ENCODE peak calls at places on chromosomes 6 and 20, in four cellular contexts. One of them, this sample, is unnamed.

GRCh38 chr6:12331951-12332749 is 42.0 kb downstream of the EDN1 start:
- DNase-seq in left lung: no peak
- DNase-seq in left ventricle myocardium inferior: no peak
- DNase-seq in neural progenitor cell: no peak
- DNase-seq in this sample: no peak

GRCh38 chr6:55663914-55664313 is 84.9 kb upstream of the HMGCLL1 start:
- DNase-seq in left lung: no peak
- DNase-seq in left ventricle myocardium inferior: no peak
- DNase-seq in neural progenitor cell: no peak
- DNase-seq in this sample: no peak

GRCh38 chr6:114952229-114952628 is 609.4 kb upstream of the HS3ST5 start:
- DNase-seq in left lung: no peak
- DNase-seq in left ventricle myocardium inferior: no peak
- DNase-seq in neural progenitor cell: no peak
- DNase-seq in this sample: no peak

GRCh38 chr6:151065027-151065815 is 174.5 kb upstream of the AKAP12 start:
- DNase-seq in left lung: no peak
- DNase-seq in left ventricle myocardium inferior: peak; percentile 45
- DNase-seq in neural progenitor cell: no peak
- DNase-seq in this sample: no peak

GRCh38 chr6:163640641-163641040 is 226.1 kb downstream of the QKI start:
- DNase-seq in left lung: no peak
- DNase-seq in left ventricle myocardium inferior: no peak
- DNase-seq in neural progenitor cell: no peak
- DNase-seq in this sample: no peak

GRCh38 chr20:63215101-63216040 is 560 bp downstream of the YTHDF1 start:
- DNase-seq in left lung: peak; percentile 88
- DNase-seq in left ventricle myocardium inferior: no peak
- DNase-seq in neural progenitor cell: peak; percentile 54
- DNase-seq in this sample: no peak

GRCh38 chr20:17912916-17913315 is 55.7 kb downstream of the SNX5 start:
- DNase-seq in left lung: no peak
- DNase-seq in left ventricle myocardium inferior: no peak
- DNase-seq in neural progenitor cell: no peak
- DNase-seq in this sample: no peak

GRCh38 chr20:2955257-2955950 is 82.1 kb downstream of the PTPRA start:
- DNase-seq in left lung: no peak
- DNase-seq in left ventricle myocardium inferior: no peak
- DNase-seq in neural progenitor cell: no peak
- DNase-seq in this sample: no peak

GRCh38 chr6:166997768-166998255 is 1.4 kb upstream of the CEP43 start:
- DNase-seq in left lung: peak; percentile 87
- DNase-seq in left ventricle myocardium inferior: peak; percentile 47
- DNase-seq in neural progenitor cell: peak; percentile 81
- DNase-seq in this sample: peak; percentile 3

DNA sequence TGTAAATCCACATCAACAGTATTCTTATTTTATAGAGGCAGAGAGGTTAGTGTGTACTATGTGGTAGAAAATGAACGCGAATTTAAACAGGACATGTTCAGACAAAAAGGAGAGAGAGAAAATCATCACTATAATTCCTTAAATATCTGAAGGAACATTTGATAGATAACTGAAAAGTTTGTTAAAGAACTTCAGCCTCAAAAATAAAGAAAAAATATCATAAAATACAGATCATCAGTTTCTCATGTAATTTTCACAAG is 169.2 kb downstream of the PTPRK start:
- DNase-seq in left lung: no peak
- DNase-seq in left ventricle myocardium inferior: no peak
- DNase-seq in neural progenitor cell: no peak
- DNase-seq in this sample: no peak
- TF ChIP-seq CTCF in left lung: no peak
- TF ChIP-seq CTCF in left ventricle myocardium inferior: no peak
- TF ChIP-seq CTCF in neural progenitor cell: no peak
- TF ChIP-seq CTCF in this sample: no peak

GRCh38 chr6:154909821-154910220 is 85.3 kb upstream of the TIAM2 start:
- DNase-seq in left lung: no peak
- DNase-seq in left ventricle myocardium inferior: no peak
- DNase-seq in neural progenitor cell: peak; percentile 66
- DNase-seq in this sample: no peak

GRCh38 chr6:154907293-154907692 is 87.8 kb upstream of the TIAM2 start:
- DNase-seq in left lung: no peak
- DNase-seq in left ventricle myocardium inferior: no peak
- DNase-seq in neural progenitor cell: no peak
- DNase-seq in this sample: no peak

GRCh38 chr6:154914288-154914687 is 80.8 kb upstream of the TIAM2 start:
- DNase-seq in left lung: no peak
- DNase-seq in left ventricle myocardium inferior: no peak
- DNase-seq in neural progenitor cell: no peak
- DNase-seq in this sample: no peak

GRCh38 chr6:154908723-154909122 is 86.4 kb upstream of the TIAM2 start:
- DNase-seq in left lung: no peak
- DNase-seq in left ventricle myocardium inferior: no peak
- DNase-seq in neural progenitor cell: no peak
- DNase-seq in this sample: no peak
- H3K9me3 ChIP-seq in left lung: no peaks in the 10 kb centered on the region
- H3K9me3 ChIP-seq in left ventricle myocardium inferior: no peaks in the 10 kb centered on the region
- H3K9me3 ChIP-seq in neural progenitor cell: no peaks in the 10 kb centered on the region
- H3K9me3 ChIP-seq in this sample: no peaks in the 10 kb centered on the region

GRCh38 chr6:113094781-113095180 is 747.7 kb downstream of the RFPL4B start:
- DNase-seq in left lung: no peak
- DNase-seq in left ventricle myocardium inferior: no peak
- DNase-seq in neural progenitor cell: no peak
- DNase-seq in this sample: no peak

GRCh38 chr6:113092795-113093194 is 745.7 kb downstream of the RFPL4B start:
- DNase-seq in left lung: no peak
- DNase-seq in left ventricle myocardium inferior: no peak
- DNase-seq in neural progenitor cell: no peak
- DNase-seq in this sample: no peak

GRCh38 chr6:113095836-113096235 is 748.7 kb downstream of the RFPL4B start:
- DNase-seq in left lung: no peak
- DNase-seq in left ventricle myocardium inferior: no peak
- DNase-seq in neural progenitor cell: no peak
- DNase-seq in this sample: no peak
- H3K27ac ChIP-seq in left lung: no peak overlapping the region
- H3K27ac ChIP-seq in left ventricle myocardium inferior: no peak overlapping the region
- H3K27ac ChIP-seq in neural progenitor cell: no peak overlapping the region
- H3K27ac ChIP-seq in this sample: no peak overlapping the region

GRCh38 chr6:32092760-32093497 is 16.2 kb downstream of the TNXB start:
- DNase-seq in left lung: no peak
- DNase-seq in left ventricle myocardium inferior: no peak
- DNase-seq in neural progenitor cell: no peak
- DNase-seq in this sample: no peak

GRCh38 chr6:32096087-32096393 is 13.1 kb downstream of the TNXB start:
- DNase-seq in left lung: no peak
- DNase-seq in left ventricle myocardium inferior: no peak
- DNase-seq in neural progenitor cell: no peak
- DNase-seq in this sample: no peak

GRCh38 chr6:32096394-32097258 is 12.5 kb downstream of the TNXB start:
- DNase-seq in left lung: no peak
- DNase-seq in left ventricle myocardium inferior: no peak
- DNase-seq in neural progenitor cell: no peak
- DNase-seq in this sample: no peak

GRCh38 chr6:32095338-32096086 is 13.6 kb downstream of the TNXB start:
- DNase-seq in left lung: no peak
- DNase-seq in left ventricle myocardium inferior: no peak
- DNase-seq in neural progenitor cell: no peak
- DNase-seq in this sample: no peak
- TF ChIP-seq CTCF in left lung: no peak
- TF ChIP-seq CTCF in left ventricle myocardium inferior: no peak
- TF ChIP-seq CTCF in neural progenitor cell: peak; percentile 13
- TF ChIP-seq CTCF in this sample: no peak

DNA sequence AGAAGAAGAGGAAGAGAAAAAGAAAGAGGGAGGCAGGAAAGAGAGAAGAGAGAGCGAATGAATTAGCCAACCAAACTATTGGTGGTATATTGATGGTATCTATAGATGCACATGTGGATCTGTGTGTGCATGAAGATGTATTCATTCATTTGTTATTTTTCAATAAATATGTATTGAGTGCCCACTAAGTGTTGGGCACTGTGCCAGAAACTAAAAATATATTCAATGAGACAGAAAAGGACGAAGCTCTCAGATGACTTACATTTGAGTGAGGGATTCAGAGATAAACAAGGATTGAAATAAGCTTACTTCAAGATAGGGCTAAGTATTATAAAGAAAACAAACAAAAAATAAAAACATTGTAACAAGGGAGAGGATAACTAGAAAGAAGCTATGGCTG is 154.9 kb downstream of the TSHZ2 start:
- DNase-seq in left lung: no peak
- DNase-seq in left ventricle myocardium inferior: no peak
- DNase-seq in neural progenitor cell: no peak
- DNase-seq in this sample: no peak
- H3K9me3 ChIP-seq in left lung: no peaks in the 10 kb centered on the region
- H3K9me3 ChIP-seq in left ventricle myocardium inferior: no peaks in the 10 kb centered on the region
- H3K9me3 ChIP-seq in neural progenitor cell: no peaks in the 10 kb centered on the region
- H3K9me3 ChIP-seq in this sample: no peaks in the 10 kb centered on the region

DNA sequence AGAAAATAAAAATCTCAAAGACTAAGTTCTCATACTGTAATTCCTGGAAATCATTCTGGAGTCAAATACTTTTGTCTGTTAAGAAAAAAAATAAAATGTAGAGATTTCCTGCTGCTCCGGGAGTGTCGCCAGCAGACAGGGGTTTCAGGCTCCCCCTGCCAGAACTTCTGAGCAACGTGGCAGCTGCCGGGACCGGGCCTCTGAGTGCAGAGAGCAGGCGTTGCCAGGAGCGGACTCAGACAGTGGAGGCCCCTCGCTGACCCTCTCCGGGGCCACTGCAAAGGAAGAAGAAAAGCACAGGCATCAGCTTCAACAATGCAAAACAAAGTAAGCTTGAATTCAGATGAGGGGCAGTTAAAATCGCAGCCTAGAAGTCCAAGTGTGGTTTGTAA is 95.5 kb downstream of the THBS2 start:
- DNase-seq in left lung: peak; percentile 75
- DNase-seq in left ventricle myocardium inferior: peak; percentile 52
- DNase-seq in neural progenitor cell: no peak
- DNase-seq in this sample: no peak
- H3K27ac ChIP-seq in left lung: peak overlapping the region; percentile 82
- H3K27ac ChIP-seq in left ventricle myocardium inferior: peak overlapping the region; percentile 50
- H3K27ac ChIP-seq in neural progenitor cell: no peak overlapping the region
- H3K27ac ChIP-seq in this sample: peak overlapping the region; percentile 46

GRCh38 chr6:111727798-111728197 is 122.1 kb upstream of the TRAF3IP2 start:
- DNase-seq in left lung: no peak
- DNase-seq in left ventricle myocardium inferior: no peak
- DNase-seq in neural progenitor cell: no peak
- DNase-seq in this sample: no peak
- TF ChIP-seq CTCF in left lung: no peak
- TF ChIP-seq CTCF in left ventricle myocardium inferior: peak; percentile 59
- TF ChIP-seq CTCF in neural progenitor cell: peak; percentile 44
- TF ChIP-seq CTCF in this sample: no peak